ENCODE peak calls at places on chromosomes 1 and 21, in four cellular contexts. Y is H1, K is H9, F is MM.1S. X is an unnamed sample.
A peak's percentile ranks its signal among the peaks of the same experiment; 100 is the strongest.

GRCh38 chr21:31354604-31355443 is 10.8 kb upstream of the TIAM1 start:
- DNase-seq in K (no peak), Y (no peak), F (no peak), X (peak; percentile 98)

GRCh38 chr1:195948123-195948895 is 659.9 kb downstream of the KCNT2 start:
- DNase-seq in Y (no peak), F (no peak), K (no peak), X (no peak)

GRCh38 chr1:160954158-160955104 is at the start of gene ITLN2:
- DNase-seq in K (peak; percentile 86), Y (peak; percentile 71), F (peak; percentile 78), X (no peak)

GRCh38 chr1:75074719-75075395 is 59.3 kb upstream of the LHX8 start:
- DNase-seq in Y (no peak), F (peak; percentile 71), K (no peak), X (no peak)

GRCh38 chr1:167103236-167103894 is 9.5 kb downstream of the STYXL2 start:
- DNase-seq in K (peak; percentile 66), F (no peak), Y (no peak), X (peak; percentile 51)

GRCh38 chr1:20439282-20439681 is 46.7 kb downstream of the CAMK2N1 start:
- DNase-seq in Y (no peak), F (no peak), K (peak; percentile 43), X (peak; percentile 33)

GRCh38 chr1:109197163-109198042 is 16.3 kb upstream of the SARS1 start:
- DNase-seq in Y (no peak), F (no peak), K (peak; percentile 50), X (peak; percentile 100)

GRCh38 chr1:1335283-1335682 is 4.2 kb downstream of the TAS1R3 start:
- DNase-seq in Y (no peak), K (no peak), F (no peak), X (no peak)

GRCh38 chr1:201904579-201904978 is 15.9 kb downstream of the SHISA4 start:
- DNase-seq in F (no peak), Y (no peak), K (no peak), X (peak; percentile 91)

GRCh38 chr1:52707927-52708655 is 9.9 kb upstream of the COA7 start:
- DNase-seq in F (no peak), Y (no peak), K (no peak), X (peak; percentile 91)

GRCh38 chr1:76239470-76239918 is 164.9 kb downstream of the ST6GALNAC3 start:
- DNase-seq in F (no peak), Y (no peak), K (no peak), X (no peak)

GRCh38 chr1:54922921-54923421 is 36.0 kb upstream of the DHCR24 start:
- DNase-seq in F (no peak), K (no peak), Y (no peak), X (peak; percentile 10)

GRCh38 chr1:55338448-55338820 is 123.3 kb upstream of the USP24 start:
- DNase-seq in Y (no peak), K (no peak), F (no peak), X (no peak)

GRCh38 chr1:226491093-226491850 is 57.3 kb upstream of the STUM start:
- DNase-seq in K (peak; percentile 43), F (no peak), Y (no peak), X (no peak)

GRCh38 chr1:100459815-100460114 is 78.2 kb upstream of the GPR88 start:
- DNase-seq in K (no peak), F (no peak), Y (no peak), X (no peak)
- TF ChIP-seq CTCF in K (peak; percentile 5), F (no peak), Y (no peak), X (no peak)

DNA sequence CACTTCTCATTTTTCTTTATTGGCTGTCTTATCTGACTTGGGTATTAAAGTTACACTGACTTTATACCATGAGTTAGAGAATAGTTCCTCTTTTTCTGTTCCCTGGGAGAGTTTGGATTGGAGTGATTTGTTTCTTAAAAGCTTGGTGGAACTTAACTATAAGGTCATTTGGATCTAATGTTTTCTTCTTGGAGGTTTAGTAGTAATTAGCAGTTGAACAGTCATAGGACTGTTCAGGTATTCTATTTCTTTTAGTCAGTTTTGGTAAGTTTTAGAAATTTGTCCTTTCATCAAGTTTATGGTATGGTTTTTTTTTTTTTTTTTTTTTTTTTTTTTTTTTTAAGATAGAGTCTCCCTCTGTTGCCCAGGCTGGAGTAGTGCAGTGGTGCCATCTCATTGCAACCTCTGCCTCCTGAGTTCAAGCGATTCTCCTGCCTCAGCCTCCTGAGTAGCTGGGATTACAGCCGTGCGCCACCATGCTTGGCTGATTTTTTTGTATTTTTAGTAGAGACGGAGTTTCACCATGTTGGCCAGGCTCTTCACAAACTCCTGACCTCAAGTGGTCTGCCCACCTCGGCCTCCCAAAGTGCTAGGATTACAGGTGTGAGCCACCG is 6.3 kb downstream of the TTC3 start:
- DNase-seq in K (no peak), F (peak; percentile 50), Y (no peak), X (no peak)
- H3K4me1 ChIP-seq in K (no peaks in the 10 kb centered on the region), F (peaks cover 3% of the 10 kb centered on the region), Y (no peaks in the 10 kb centered on the region), X (peaks cover 7% of the 10 kb centered on the region)

GRCh38 chr1:27148591-27148990 is 6.3 kb downstream of the SLC9A1 start:
- DNase-seq in Y (no peak), K (no peak), F (no peak), X (no peak)
- H3K9ac ChIP-seq in Y (no peak overlapping the region), K (no peak overlapping the region), F (no peak overlapping the region), X (no peak overlapping the region)

GRCh38 chr1:43554444-43554992 is 23.8 kb downstream of the PTPRF start:
- DNase-seq in Y (no peak), K (peak; percentile 61), F (peak; percentile 39), X (peak; percentile 38)
- TF ChIP-seq CTCF in Y (no peak), K (peak; percentile 70), F (peak; percentile 62), X (peak; percentile 44)

GRCh38 chr1:164768619-164769018 is 209.6 kb downstream of the PBX1 start:
- DNase-seq in K (no peak), Y (no peak), F (no peak), X (peak; percentile 19)
- H3K4me1 ChIP-seq in K (no peaks in the 10 kb centered on the region), Y (peaks cover 25% of the 10 kb centered on the region), F (peaks cover 43% of the 10 kb centered on the region), X (peaks cover 69% of the 10 kb centered on the region)

DNA sequence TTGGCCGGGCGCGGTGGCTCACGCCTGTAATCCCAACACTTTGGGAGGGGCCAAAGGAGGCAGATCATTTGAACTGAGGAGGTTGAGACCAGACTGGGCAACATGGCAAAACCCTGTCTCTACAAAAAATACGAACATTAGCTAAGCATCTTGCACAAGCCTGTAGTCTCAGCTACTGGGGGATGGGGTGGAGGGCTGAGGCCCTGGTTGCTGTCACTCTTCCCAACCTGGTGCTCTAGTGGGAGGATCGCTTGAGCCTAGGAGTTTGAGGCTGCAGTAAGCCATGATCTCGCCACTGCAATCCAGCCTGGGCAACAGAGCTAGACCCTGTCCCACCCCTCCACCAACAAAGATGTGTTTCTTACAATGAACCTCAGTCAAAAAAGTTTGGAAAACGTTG is 2.8 kb downstream of the PHGDH start:
- DNase-seq in K (no peak), F (no peak), Y (no peak), X (no peak)
- H3K9ac ChIP-seq in K (no peak overlapping the region), F (no peak overlapping the region), Y (no peak overlapping the region), X (no peak overlapping the region)

DNA sequence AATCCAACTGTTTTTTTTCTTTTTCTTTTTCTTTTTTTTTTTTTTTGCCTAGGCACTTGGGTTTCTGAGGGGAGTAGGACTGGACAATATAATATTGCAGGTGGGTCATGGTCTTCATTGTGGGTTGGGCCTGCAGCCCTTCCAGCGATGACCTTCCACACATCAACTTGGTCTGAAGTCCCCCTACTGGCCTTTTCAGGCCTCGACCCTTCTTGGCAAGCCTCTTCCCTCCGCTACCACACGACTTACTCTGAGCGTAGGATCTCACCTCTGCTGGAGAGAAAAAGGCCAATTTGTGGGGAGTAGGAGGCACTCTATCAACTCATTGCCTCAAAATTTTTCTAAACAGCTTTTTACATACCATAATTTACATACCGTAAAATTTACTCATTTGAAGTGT is 51.1 kb upstream of the GRIK3 start:
- DNase-seq in K (peak; percentile 57), F (no peak), Y (no peak), X (no peak)
- TF ChIP-seq CTCF in K (peak; percentile 75), F (no peak), Y (peak; percentile 72), X (no peak)

X was measured in astrocyte.